ENCODE peak calls at places on chromosome 7, in ten cellular contexts. One of them, this sample, is unnamed.

GRCh38 chr7:88218836-88219605 is 817 bp downstream of the SRI start:
- DNase-seq in RWPE1: peak; percentile 34
- DNase-seq in neural progenitor cell: peak; percentile 62
- DNase-seq in IMR-90: peak; percentile 66
- DNase-seq in bronchial epithelial cell: peak; percentile 50
- DNase-seq in A549: peak; percentile 25
- DNase-seq in heart left ventricle: peak; percentile 49
- DNase-seq in WTC11: peak; percentile 21
- DNase-seq in endothelial cell: peak; percentile 47
- DNase-seq in brain microvascular endothelial cell: peak; percentile 44
- DNase-seq in this sample: peak; percentile 49

GRCh38 chr7:95886501-95887090 is 114.2 kb downstream of the DYNC1I1 start:
- DNase-seq in heart left ventricle: no peak
- DNase-seq in bronchial epithelial cell: peak; percentile 67
- DNase-seq in neural progenitor cell: no peak
- DNase-seq in IMR-90: peak; percentile 19
- DNase-seq in WTC11: no peak
- DNase-seq in RWPE1: no peak
- DNase-seq in brain microvascular endothelial cell: peak; percentile 65
- DNase-seq in endothelial cell: peak; percentile 15
- DNase-seq in A549: peak; percentile 3
- DNase-seq in this sample: no peak

GRCh38 chr7:96026606-96027005 is 254.3 kb downstream of the DYNC1I1 start:
- DNase-seq in brain microvascular endothelial cell: no peak
- DNase-seq in neural progenitor cell: no peak
- DNase-seq in heart left ventricle: no peak
- DNase-seq in IMR-90: peak; percentile 62
- DNase-seq in WTC11: no peak
- DNase-seq in endothelial cell: no peak
- DNase-seq in RWPE1: no peak
- DNase-seq in bronchial epithelial cell: peak; percentile 43
- DNase-seq in A549: no peak
- DNase-seq in this sample: no peak

GRCh38 chr7:98210513-98211220 is 572 bp upstream of the BHLHA15 start:
- DNase-seq in RWPE1: no peak
- DNase-seq in brain microvascular endothelial cell: no peak
- DNase-seq in A549: no peak
- DNase-seq in IMR-90: no peak
- DNase-seq in WTC11: peak; percentile 64
- DNase-seq in endothelial cell: no peak
- DNase-seq in heart left ventricle: no peak
- DNase-seq in bronchial epithelial cell: no peak
- DNase-seq in neural progenitor cell: peak; percentile 72
- DNase-seq in this sample: no peak

GRCh38 chr7:141258559-141258958 is 184.7 kb downstream of the TMEM178B start:
- DNase-seq in bronchial epithelial cell: no peak
- DNase-seq in WTC11: no peak
- DNase-seq in brain microvascular endothelial cell: no peak
- DNase-seq in A549: no peak
- DNase-seq in heart left ventricle: no peak
- DNase-seq in IMR-90: no peak
- DNase-seq in neural progenitor cell: no peak
- DNase-seq in RWPE1: no peak
- DNase-seq in endothelial cell: no peak
- DNase-seq in this sample: no peak

GRCh38 chr7:41224063-41224763 is 478.7 kb downstream of the INHBA start:
- DNase-seq in endothelial cell: no peak
- DNase-seq in heart left ventricle: no peak
- DNase-seq in A549: no peak
- DNase-seq in RWPE1: peak; percentile 95
- DNase-seq in brain microvascular endothelial cell: peak; percentile 37
- DNase-seq in bronchial epithelial cell: peak; percentile 100
- DNase-seq in WTC11: no peak
- DNase-seq in neural progenitor cell: no peak
- DNase-seq in IMR-90: peak; percentile 78
- DNase-seq in this sample: peak; percentile 80

GRCh38 chr7:66055321-66055956 is 20.2 kb upstream of the ASL start:
- DNase-seq in brain microvascular endothelial cell: peak; percentile 37
- DNase-seq in endothelial cell: no peak
- DNase-seq in heart left ventricle: no peak
- DNase-seq in RWPE1: no peak
- DNase-seq in IMR-90: peak; percentile 73
- DNase-seq in WTC11: no peak
- DNase-seq in bronchial epithelial cell: peak; percentile 28
- DNase-seq in neural progenitor cell: no peak
- DNase-seq in A549: no peak
- DNase-seq in this sample: peak; percentile 44

GRCh38 chr7:66399566-66399965 is 194.4 kb downstream of the TPST1 start:
- DNase-seq in IMR-90: no peak
- DNase-seq in heart left ventricle: no peak
- DNase-seq in WTC11: no peak
- DNase-seq in bronchial epithelial cell: peak; percentile 26
- DNase-seq in neural progenitor cell: no peak
- DNase-seq in A549: no peak
- DNase-seq in RWPE1: no peak
- DNase-seq in brain microvascular endothelial cell: no peak
- DNase-seq in endothelial cell: no peak
- DNase-seq in this sample: peak; percentile 28

GRCh38 chr7:124930655-124931597 is 1.3 kb upstream of the POT1 start:
- DNase-seq in IMR-90: no peak
- DNase-seq in bronchial epithelial cell: no peak
- DNase-seq in neural progenitor cell: no peak
- DNase-seq in RWPE1: no peak
- DNase-seq in endothelial cell: no peak
- DNase-seq in A549: no peak
- DNase-seq in brain microvascular endothelial cell: no peak
- DNase-seq in heart left ventricle: no peak
- DNase-seq in WTC11: no peak
- DNase-seq in this sample: no peak

GRCh38 chr7:42152353-42153205 is 84.4 kb downstream of the GLI3 start:
- DNase-seq in WTC11: no peak
- DNase-seq in IMR-90: no peak
- DNase-seq in brain microvascular endothelial cell: no peak
- DNase-seq in heart left ventricle: no peak
- DNase-seq in RWPE1: no peak
- DNase-seq in neural progenitor cell: peak; percentile 83
- DNase-seq in A549: no peak
- DNase-seq in bronchial epithelial cell: peak; percentile 13
- DNase-seq in endothelial cell: no peak
- DNase-seq in this sample: no peak

GRCh38 chr7:7265057-7265456 is 82.7 kb downstream of the C1GALT1 start:
- DNase-seq in heart left ventricle: no peak
- DNase-seq in A549: no peak
- DNase-seq in WTC11: no peak
- DNase-seq in RWPE1: no peak
- DNase-seq in IMR-90: peak; percentile 1
- DNase-seq in bronchial epithelial cell: no peak
- DNase-seq in endothelial cell: no peak
- DNase-seq in brain microvascular endothelial cell: peak; percentile 23
- DNase-seq in neural progenitor cell: no peak
- DNase-seq in this sample: peak; percentile 29

GRCh38 chr7:134480730-134481129 is 21.8 kb upstream of the AKR1B1 start:
- DNase-seq in RWPE1: no peak
- DNase-seq in neural progenitor cell: no peak
- DNase-seq in A549: peak; percentile 82
- DNase-seq in bronchial epithelial cell: peak; percentile 61
- DNase-seq in WTC11: no peak
- DNase-seq in endothelial cell: no peak
- DNase-seq in brain microvascular endothelial cell: peak; percentile 48
- DNase-seq in IMR-90: peak; percentile 35
- DNase-seq in heart left ventricle: no peak
- DNase-seq in this sample: peak; percentile 67

GRCh38 chr7:154867068-154867467 is 135.9 kb downstream of the PAXIP1 start:
- DNase-seq in endothelial cell: no peak
- DNase-seq in A549: no peak
- DNase-seq in bronchial epithelial cell: no peak
- DNase-seq in heart left ventricle: no peak
- DNase-seq in WTC11: no peak
- DNase-seq in RWPE1: no peak
- DNase-seq in neural progenitor cell: no peak
- DNase-seq in IMR-90: no peak
- DNase-seq in brain microvascular endothelial cell: no peak
- DNase-seq in this sample: no peak

GRCh38 chr7:69598487-69599148 is 343 bp downstream of the AUTS2 start:
- DNase-seq in endothelial cell: no peak
- DNase-seq in WTC11: peak; percentile 31
- DNase-seq in neural progenitor cell: peak; percentile 54
- DNase-seq in brain microvascular endothelial cell: no peak
- DNase-seq in heart left ventricle: peak; percentile 24
- DNase-seq in bronchial epithelial cell: no peak
- DNase-seq in A549: peak; percentile 33
- DNase-seq in IMR-90: no peak
- DNase-seq in RWPE1: peak; percentile 27
- DNase-seq in this sample: no peak

GRCh38 chr7:32020760-32021159 is 49.4 kb downstream of the PDE1C start:
- DNase-seq in RWPE1: no peak
- DNase-seq in WTC11: no peak
- DNase-seq in endothelial cell: no peak
- DNase-seq in A549: no peak
- DNase-seq in neural progenitor cell: no peak
- DNase-seq in brain microvascular endothelial cell: no peak
- DNase-seq in bronchial epithelial cell: no peak
- DNase-seq in IMR-90: peak; percentile 45
- DNase-seq in heart left ventricle: no peak
- DNase-seq in this sample: no peak

DNA sequence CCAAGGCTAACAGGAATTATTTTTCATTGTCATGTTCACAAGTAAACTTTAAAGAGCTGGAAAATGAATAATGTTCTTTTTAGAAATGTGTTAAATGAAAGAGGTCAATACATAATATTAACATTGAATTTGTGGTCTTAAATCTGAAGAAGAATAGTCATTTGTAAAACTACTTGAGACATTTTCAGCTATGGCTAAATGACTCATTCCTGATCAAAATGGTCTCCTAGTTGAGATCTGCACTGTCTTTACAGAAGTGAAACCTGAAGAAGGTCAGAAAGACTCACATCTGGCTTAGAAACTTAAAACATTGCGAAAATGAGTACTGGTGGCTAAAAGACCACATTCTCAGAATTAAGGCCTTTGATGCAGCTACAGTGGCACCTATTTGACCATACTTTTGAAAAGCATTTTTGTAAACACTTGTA is 5.9 kb downstream of the PIK3CG start:
- DNase-seq in A549: no peak
- DNase-seq in IMR-90: peak; percentile 49
- DNase-seq in brain microvascular endothelial cell: no peak
- DNase-seq in bronchial epithelial cell: no peak
- DNase-seq in heart left ventricle: no peak
- DNase-seq in RWPE1: no peak
- DNase-seq in neural progenitor cell: no peak
- DNase-seq in endothelial cell: no peak
- DNase-seq in WTC11: no peak
- DNase-seq in this sample: no peak
- TF ChIP-seq CTCF in A549: no peak
- TF ChIP-seq CTCF in IMR-90: no peak
- TF ChIP-seq CTCF in brain microvascular endothelial cell: no peak
- TF ChIP-seq CTCF in bronchial epithelial cell: no peak
- TF ChIP-seq CTCF in heart left ventricle: no peak
- TF ChIP-seq CTCF in RWPE1: no peak
- TF ChIP-seq CTCF in neural progenitor cell: no peak
- TF ChIP-seq CTCF in endothelial cell: no peak
- TF ChIP-seq CTCF in WTC11: no peak
- TF ChIP-seq CTCF in this sample: no peak

GRCh38 chr7:549103-549890 is 29.7 kb upstream of the PDGFA start:
- DNase-seq in endothelial cell: no peak
- DNase-seq in neural progenitor cell: no peak
- DNase-seq in IMR-90: no peak
- DNase-seq in A549: no peak
- DNase-seq in brain microvascular endothelial cell: no peak
- DNase-seq in bronchial epithelial cell: no peak
- DNase-seq in RWPE1: no peak
- DNase-seq in WTC11: no peak
- DNase-seq in heart left ventricle: no peak
- DNase-seq in this sample: no peak
- TF ChIP-seq CTCF in endothelial cell: no peak
- TF ChIP-seq CTCF in neural progenitor cell: no peak
- TF ChIP-seq CTCF in IMR-90: no peak
- TF ChIP-seq CTCF in A549: no peak
- TF ChIP-seq CTCF in brain microvascular endothelial cell: no peak
- TF ChIP-seq CTCF in bronchial epithelial cell: no peak
- TF ChIP-seq CTCF in RWPE1: no peak
- TF ChIP-seq CTCF in WTC11: no peak
- TF ChIP-seq CTCF in heart left ventricle: no peak
- TF ChIP-seq CTCF in this sample: no peak

DNA sequence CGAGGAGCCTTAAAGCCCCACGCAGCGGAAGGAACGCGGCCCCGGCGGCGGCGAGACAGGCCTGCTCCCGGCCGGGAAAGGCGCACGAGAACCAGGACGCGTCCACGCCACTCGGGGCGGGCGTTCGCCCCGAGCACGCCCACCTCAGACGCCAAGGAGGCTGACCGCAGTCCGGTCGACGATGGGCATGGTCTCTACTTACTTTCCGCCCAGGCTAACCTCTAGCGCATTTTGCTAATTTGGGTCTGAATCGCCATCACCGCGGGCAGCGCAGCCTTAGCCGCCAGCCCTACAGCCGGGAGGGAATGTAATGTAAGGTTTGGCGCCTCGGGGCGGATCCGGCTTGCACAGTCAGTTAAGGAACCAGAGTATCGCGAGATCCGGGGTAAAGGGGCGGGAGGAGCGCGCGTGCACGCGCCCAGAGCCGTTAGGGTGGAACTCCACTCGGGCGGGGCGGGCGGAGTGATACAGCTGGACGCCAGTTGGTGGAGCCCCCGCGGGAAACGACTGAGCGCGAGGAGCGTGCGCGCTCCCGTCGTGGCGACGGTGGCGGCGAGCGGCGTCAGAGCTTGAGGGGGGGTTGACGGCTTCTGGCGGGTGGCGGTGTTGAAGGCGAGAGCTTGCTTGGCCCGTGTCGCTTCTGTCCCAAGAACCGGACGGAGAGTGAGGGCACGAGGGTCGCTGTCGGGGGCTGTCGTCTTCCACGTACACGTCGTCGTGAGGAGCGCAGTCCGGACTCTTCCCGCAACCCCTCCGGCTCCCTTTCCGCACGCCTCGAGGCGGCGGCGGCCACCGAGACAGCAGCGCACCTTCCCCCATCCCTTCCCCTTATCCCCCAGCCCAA is at the start of gene LUC7L2:
- DNase-seq in heart left ventricle: peak; percentile 100
- DNase-seq in endothelial cell: peak; percentile 99
- DNase-seq in neural progenitor cell: peak; percentile 100
- DNase-seq in A549: peak; percentile 88
- DNase-seq in brain microvascular endothelial cell: peak; percentile 100
- DNase-seq in bronchial epithelial cell: peak; percentile 94
- DNase-seq in IMR-90: peak; percentile 98
- DNase-seq in WTC11: peak; percentile 100
- DNase-seq in RWPE1: peak; percentile 91
- DNase-seq in this sample: peak; percentile 98
- TF ChIP-seq CTCF in heart left ventricle: peak; percentile 7
- TF ChIP-seq CTCF in endothelial cell: no peak
- TF ChIP-seq CTCF in neural progenitor cell: peak; percentile 7
- TF ChIP-seq CTCF in A549: no peak
- TF ChIP-seq CTCF in brain microvascular endothelial cell: no peak
- TF ChIP-seq CTCF in bronchial epithelial cell: no peak
- TF ChIP-seq CTCF in IMR-90: peak; percentile 22
- TF ChIP-seq CTCF in WTC11: no peak
- TF ChIP-seq CTCF in RWPE1: no peak
- TF ChIP-seq CTCF in this sample: no peak

DNA sequence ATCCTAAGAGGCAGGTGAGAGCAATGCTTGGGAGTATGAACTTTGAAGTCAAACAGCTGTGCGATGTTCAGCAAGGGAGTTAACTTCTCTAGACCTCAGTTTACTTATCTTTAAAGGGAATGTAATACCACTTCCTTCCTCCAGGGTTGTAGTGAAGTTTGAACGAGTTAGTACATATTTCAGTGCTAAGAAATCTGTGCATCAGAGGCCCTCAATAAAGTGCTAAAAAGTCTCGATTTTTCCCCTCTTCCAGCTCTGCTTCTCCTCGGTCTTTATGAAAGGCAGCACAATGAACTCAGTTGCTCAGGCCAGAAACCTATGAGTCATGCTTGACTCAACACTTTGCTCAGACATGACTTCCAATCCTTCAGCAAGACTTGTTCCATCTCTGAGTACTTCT is 418.9 kb downstream of the MDFIC start:
- DNase-seq in neural progenitor cell: no peak
- DNase-seq in WTC11: no peak
- DNase-seq in brain microvascular endothelial cell: peak; percentile 91
- DNase-seq in A549: no peak
- DNase-seq in heart left ventricle: no peak
- DNase-seq in bronchial epithelial cell: peak; percentile 98
- DNase-seq in endothelial cell: no peak
- DNase-seq in IMR-90: peak; percentile 94
- DNase-seq in RWPE1: peak; percentile 60
- DNase-seq in this sample: peak; percentile 65
- TF ChIP-seq CTCF in neural progenitor cell: peak; percentile 28
- TF ChIP-seq CTCF in WTC11: peak; percentile 36
- TF ChIP-seq CTCF in brain microvascular endothelial cell: peak; percentile 24
- TF ChIP-seq CTCF in A549: no peak
- TF ChIP-seq CTCF in heart left ventricle: no peak
- TF ChIP-seq CTCF in bronchial epithelial cell: no peak
- TF ChIP-seq CTCF in endothelial cell: peak; percentile 70
- TF ChIP-seq CTCF in IMR-90: no peak
- TF ChIP-seq CTCF in RWPE1: no peak
- TF ChIP-seq CTCF in this sample: no peak